ENCODE peak calls at places on chromosomes 11 and 22, in eight cellular contexts. F, I, E, L, R, X, Z and A are unnamed samples.

GRCh38 chr11:66891849-66892660 is 35.2 kb downstream of the LRFN4 start:
- DNase-seq in F (no peak), I (peak), E (peak), L (no peak), R (no peak), X (no peak), Z (peak), A (no peak)

GRCh38 chr11:86537541-86538222 is 134.7 kb downstream of the ME3 start:
- DNase-seq in F (no peak), I (no peak), E (peak), L (no peak), R (no peak), X (no peak), Z (no peak), A (no peak)

GRCh38 chr11:84719935-84720577 is 907.1 kb downstream of the DLG2 start:
- DNase-seq in F (no peak), I (no peak), E (no peak), L (no peak), R (no peak), X (no peak), Z (peak), A (no peak)

GRCh38 chr11:121418625-121419114 is 33.4 kb upstream of the SORL1 start:
- DNase-seq in F (no peak), I (no peak), E (no peak), L (no peak), R (no peak), X (no peak), Z (peak), A (no peak)

GRCh38 chr11:24575392-24575791 is 78.5 kb downstream of the LUZP2 start:
- DNase-seq in F (no peak), I (no peak), E (peak), L (no peak), R (no peak), X (no peak), Z (no peak), A (no peak)

GRCh38 chr11:125062931-125063428 is at the start of gene SLC37A2:
- DNase-seq in F (peak), I (peak), E (peak), L (peak), R (peak), X (peak), Z (peak), A (peak)

GRCh38 chr22:18091916-18092526 is 14.2 kb downstream of the PEX26 start:
- DNase-seq in F (peak), I (peak), E (peak), L (peak), R (peak), X (peak), Z (peak), A (no peak)

GRCh38 chr11:127376316-127376715 is 375.7 kb upstream of the KIRREL3 start:
- DNase-seq in F (no peak), I (no peak), E (no peak), L (no peak), R (no peak), X (no peak), Z (no peak), A (no peak)

GRCh38 chr11:2509481-2510001 is 64.7 kb downstream of the KCNQ1 start:
- DNase-seq in F (peak), I (peak), E (no peak), L (no peak), R (no peak), X (peak), Z (peak), A (no peak)

GRCh38 chr11:85663080-85663729 is 1.7 kb downstream of the CREBZF start:
- DNase-seq in F (no peak), I (no peak), E (no peak), L (no peak), R (no peak), X (no peak), Z (no peak), A (no peak)

GRCh38 chr11:116310215-116310614 is 462.6 kb downstream of the BUD13 start:
- DNase-seq in F (no peak), I (no peak), E (no peak), L (peak), R (no peak), X (no peak), Z (no peak), A (no peak)

GRCh38 chr22:36332623-36333331 is 55.0 kb downstream of the MYH9 start:
- DNase-seq in F (no peak), I (peak), E (peak), L (no peak), R (no peak), X (no peak), Z (peak), A (no peak)

GRCh38 chr11:17697175-17697949 is 22.0 kb upstream of the MYOD1 start:
- DNase-seq in F (no peak), I (no peak), E (no peak), L (no peak), R (no peak), X (no peak), Z (no peak), A (no peak)

GRCh38 chr11:47946682-47947575 is 33.4 kb upstream of the PTPRJ start:
- DNase-seq in F (peak), I (peak), E (peak), L (peak), R (peak), X (peak), Z (peak), A (peak)

GRCh38 chr11:32173435-32173834 is 82.6 kb downstream of the RCN1 start:
- DNase-seq in F (no peak), I (peak), E (peak), L (no peak), R (peak), X (no peak), Z (peak), A (no peak)

GRCh38 chr22:25404556-25404922 is 159.9 kb upstream of the GRK3 start:
- DNase-seq in F (peak), I (no peak), E (no peak), L (no peak), R (no peak), X (no peak), Z (no peak), A (no peak)

GRCh38 chr11:95912902-95913560 is 10.9 kb downstream of the MTMR2 start:
- DNase-seq in F (no peak), I (no peak), E (no peak), L (no peak), R (no peak), X (no peak), Z (no peak), A (no peak)

GRCh38 chr11:74347381-74347780 is 35.9 kb upstream of the P4HA3 start:
- DNase-seq in F (no peak), I (no peak), E (no peak), L (no peak), R (no peak), X (no peak), Z (no peak), A (no peak)

GRCh38 chr11:93249437-93250210 is 51.8 kb upstream of the SLC36A4 start:
- DNase-seq in F (no peak), I (no peak), E (no peak), L (no peak), R (no peak), X (no peak), Z (no peak), A (no peak)

GRCh38 chr11:23897453-23898289 is 599.2 kb upstream of the LUZP2 start:
- DNase-seq in F (no peak), I (no peak), E (peak), L (no peak), R (no peak), X (no peak), Z (no peak), A (no peak)

GRCh38 chr11:65504671-65505433 is 6.0 kb downstream of the MALAT1 start:
- DNase-seq in F (peak), I (no peak), E (peak), L (no peak), R (no peak), X (no peak), Z (no peak), A (no peak)

GRCh38 chr11:12761029-12761428 is 86.8 kb downstream of the TEAD1 start:
- DNase-seq in F (no peak), I (no peak), E (peak), L (no peak), R (no peak), X (no peak), Z (no peak), A (no peak)
- TF ChIP-seq EP300 in F (no peak), I (no peak), E (no peak), L (no peak), R (no peak), X (no peak), Z (no peak), A (no peak)

GRCh38 chr11:61967924-61968757 is 707 bp upstream of the FTH1 start:
- DNase-seq in F (peak), I (peak), E (peak), L (no peak), R (peak), X (no peak), Z (peak), A (peak)

GRCh38 chr11:61969391-61969758 is 1.9 kb upstream of the FTH1 start:
- DNase-seq in F (no peak), I (no peak), E (no peak), L (no peak), R (no peak), X (no peak), Z (no peak), A (no peak)

GRCh38 chr11:61971177-61972111 is 4.0 kb upstream of the FTH1 start:
- DNase-seq in F (peak), I (peak), E (peak), L (peak), R (peak), X (peak), Z (peak), A (peak)

GRCh38 chr11:61968758-61969390 is 1.4 kb upstream of the FTH1 start:
- DNase-seq in F (peak), I (peak), E (no peak), L (no peak), R (peak), X (no peak), Z (no peak), A (peak)

DNA sequence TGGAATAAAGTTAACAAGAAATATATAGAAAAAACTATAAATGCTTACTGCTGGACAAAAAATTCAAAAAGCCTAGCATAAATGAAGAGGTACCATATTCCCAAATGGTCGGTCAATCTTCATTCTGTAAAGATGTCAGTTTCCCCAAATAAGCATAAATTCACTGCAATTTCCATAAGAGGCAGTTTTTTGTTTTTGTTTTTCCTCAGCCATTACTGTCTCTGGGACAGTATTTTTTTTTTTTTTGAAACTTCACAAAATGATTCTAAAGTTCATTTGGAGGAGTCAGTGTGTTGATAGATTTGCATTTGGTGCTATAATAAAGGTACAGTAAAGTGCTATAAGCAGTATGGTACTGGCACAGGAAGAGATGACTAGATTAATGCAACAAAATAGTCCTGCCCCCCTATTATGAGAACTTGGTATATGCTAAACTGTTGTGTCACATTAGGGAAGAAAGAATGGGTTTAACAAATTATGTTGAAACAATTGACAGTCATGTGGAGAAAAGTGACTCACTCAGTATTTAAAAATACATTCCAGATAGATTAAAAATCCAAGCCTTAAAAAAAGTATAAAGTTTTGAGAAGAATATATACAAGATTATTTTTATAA is 2.5 kb upstream of the FTH1 start:
- DNase-seq in F (no peak), I (no peak), E (peak), L (no peak), R (no peak), X (no peak), Z (no peak), A (no peak)
- TF ChIP-seq POLR2A in F (no peak), I (no peak), E (no peak), L (no peak), R (no peak), X (no peak), Z (no peak), A (peak)

DNA sequence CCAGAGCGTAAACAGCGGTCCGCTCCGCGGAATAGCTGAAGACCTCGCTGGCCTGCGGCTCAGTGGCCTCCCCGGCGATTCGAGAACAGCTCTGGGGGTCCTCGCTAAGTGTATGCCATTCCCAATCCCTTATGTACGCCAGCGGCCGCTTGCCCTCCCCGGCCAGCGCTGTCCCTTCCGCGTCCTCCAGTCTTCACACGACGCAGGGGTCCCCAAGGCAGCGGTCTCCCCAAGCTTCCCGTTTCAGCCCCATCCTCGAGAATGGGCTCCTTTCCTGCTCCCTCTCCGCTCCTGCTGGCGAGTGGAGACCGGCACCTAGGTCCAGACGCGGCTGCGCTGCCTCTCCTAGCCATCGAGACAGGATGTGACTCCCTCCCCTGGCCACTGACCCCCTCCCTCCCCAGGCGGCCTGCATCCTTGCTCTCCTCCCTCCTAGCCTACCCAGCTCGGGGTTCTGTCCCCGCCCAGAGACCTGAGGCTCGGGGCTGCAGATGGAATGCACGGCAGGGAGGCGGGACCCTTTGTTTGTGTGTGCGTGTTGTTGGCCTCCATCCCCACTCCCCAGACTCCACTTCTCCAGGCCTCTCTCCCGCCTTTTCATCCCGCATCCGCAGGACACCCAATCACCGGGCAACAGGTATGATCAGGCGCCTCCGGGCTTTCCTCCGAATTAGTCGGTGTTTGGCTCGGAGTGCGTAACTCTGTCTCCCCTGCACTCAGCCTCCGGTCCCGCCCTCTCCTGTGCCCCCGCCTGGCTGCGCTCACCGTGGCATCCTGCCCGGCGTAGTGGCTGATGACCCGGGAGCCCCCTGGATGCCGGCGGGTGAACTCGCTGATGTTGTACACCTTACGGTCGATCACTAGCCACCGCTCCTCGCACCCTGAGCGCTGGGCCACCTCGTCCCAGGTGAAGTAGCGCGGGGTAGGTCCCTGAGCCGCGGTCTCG is 740 bp downstream of the FADS1 start:
- DNase-seq in F (peak), I (peak), E (peak), L (no peak), R (peak), X (peak), Z (peak), A (no peak)
- TF ChIP-seq EP300 in F (no peak), I (no peak), E (no peak), L (no peak), R (no peak), X (no peak), Z (no peak), A (no peak)

GRCh38 chr11:72070486-72070885 is 9.9 kb downstream of the NUMA1 start:
- DNase-seq in F (no peak), I (no peak), E (no peak), L (no peak), R (no peak), X (no peak), Z (no peak), A (no peak)

GRCh38 chr11:72072348-72072747 is 8.0 kb downstream of the NUMA1 start:
- DNase-seq in F (no peak), I (no peak), E (peak), L (no peak), R (no peak), X (no peak), Z (no peak), A (no peak)

GRCh38 chr11:72067676-72068075 is 12.7 kb downstream of the NUMA1 start:
- DNase-seq in F (no peak), I (no peak), E (no peak), L (no peak), R (no peak), X (no peak), Z (no peak), A (no peak)

GRCh38 chr11:72069200-72069599 is 11.1 kb downstream of the NUMA1 start:
- DNase-seq in F (no peak), I (no peak), E (no peak), L (no peak), R (no peak), X (no peak), Z (no peak), A (no peak)

DNA sequence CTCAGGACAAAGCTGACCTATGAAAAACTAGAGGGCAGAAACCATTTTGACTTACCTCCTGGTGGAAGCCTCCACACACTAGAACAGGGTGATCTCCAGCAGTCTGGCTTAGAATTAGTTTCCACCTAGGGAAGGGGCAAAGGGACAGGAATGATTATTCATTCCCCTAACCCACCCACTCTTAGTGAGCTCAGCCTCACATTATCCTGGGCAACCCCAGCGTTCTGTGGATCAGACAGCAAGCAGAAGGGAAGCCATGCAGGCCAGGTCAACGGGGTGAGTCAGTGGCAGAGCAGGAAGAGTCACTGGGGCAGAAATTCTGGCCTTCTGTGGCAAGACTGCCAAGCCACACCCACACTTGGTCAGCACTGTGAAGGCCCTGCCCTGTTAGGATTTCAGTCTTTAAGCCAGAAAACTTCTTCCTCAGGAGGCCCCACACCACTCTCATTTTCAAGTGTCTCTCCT is 10.5 kb downstream of the NUMA1 start:
- DNase-seq in F (peak), I (peak), E (peak), L (peak), R (peak), X (peak), Z (peak), A (peak)
- TF ChIP-seq POLR2A in F (no peak), I (no peak), E (peak), L (no peak), R (no peak), X (peak), Z (no peak), A (peak)